ENCODE peak calls at places on chromosome 3, in eight cellular contexts. One of them, this sample, is unnamed.

GRCh38 chr3:14148041-14148985 is 23.5 kb downstream of the TMEM43 start:
- DNase-seq in hypothalamus: no peak
- DNase-seq in neuronal stem cell: no peak
- DNase-seq in mesothelial cell of epicardium: no peak
- DNase-seq in naive B cell: no peak
- DNase-seq in WERI-Rb-1: peak
- DNase-seq in MM.1S: no peak
- DNase-seq in T-helper 17 cell: no peak
- DNase-seq in this sample: no peak

GRCh38 chr3:51099794-51100542 is 285.1 kb upstream of the MANF start:
- DNase-seq in naive B cell: no peak
- DNase-seq in hypothalamus: peak
- DNase-seq in WERI-Rb-1: peak
- DNase-seq in neuronal stem cell: peak
- DNase-seq in T-helper 17 cell: no peak
- DNase-seq in MM.1S: no peak
- DNase-seq in mesothelial cell of epicardium: no peak
- DNase-seq in this sample: peak

GRCh38 chr3:148735597-148735996 is 37.9 kb downstream of the AGTR1 start:
- DNase-seq in hypothalamus: no peak
- DNase-seq in MM.1S: no peak
- DNase-seq in neuronal stem cell: no peak
- DNase-seq in naive B cell: no peak
- DNase-seq in T-helper 17 cell: no peak
- DNase-seq in mesothelial cell of epicardium: no peak
- DNase-seq in WERI-Rb-1: no peak
- DNase-seq in this sample: no peak

GRCh38 chr3:182732232-182733015 is 60.9 kb upstream of the ATP11B start:
- DNase-seq in hypothalamus: no peak
- DNase-seq in T-helper 17 cell: no peak
- DNase-seq in MM.1S: no peak
- DNase-seq in WERI-Rb-1: no peak
- DNase-seq in neuronal stem cell: no peak
- DNase-seq in mesothelial cell of epicardium: no peak
- DNase-seq in naive B cell: no peak
- DNase-seq in this sample: no peak

GRCh38 chr3:148932976-148933375 is 58.4 kb upstream of the GYG1 start:
- DNase-seq in MM.1S: no peak
- DNase-seq in naive B cell: no peak
- DNase-seq in mesothelial cell of epicardium: no peak
- DNase-seq in T-helper 17 cell: no peak
- DNase-seq in neuronal stem cell: no peak
- DNase-seq in WERI-Rb-1: no peak
- DNase-seq in hypothalamus: no peak
- DNase-seq in this sample: no peak

GRCh38 chr3:2978977-2979732 is 131.0 kb downstream of the IL5RA start:
- DNase-seq in hypothalamus: no peak
- DNase-seq in mesothelial cell of epicardium: no peak
- DNase-seq in neuronal stem cell: no peak
- DNase-seq in WERI-Rb-1: no peak
- DNase-seq in naive B cell: no peak
- DNase-seq in MM.1S: peak
- DNase-seq in T-helper 17 cell: no peak
- DNase-seq in this sample: no peak

GRCh38 chr3:128727996-128728395 is 2.0 kb downstream of the RAB7A start:
- DNase-seq in naive B cell: no peak
- DNase-seq in mesothelial cell of epicardium: no peak
- DNase-seq in MM.1S: no peak
- DNase-seq in neuronal stem cell: no peak
- DNase-seq in T-helper 17 cell: no peak
- DNase-seq in WERI-Rb-1: no peak
- DNase-seq in hypothalamus: no peak
- DNase-seq in this sample: peak

GRCh38 chr3:123113889-123114450 is 47.1 kb downstream of the PDIA5 start:
- DNase-seq in MM.1S: no peak
- DNase-seq in mesothelial cell of epicardium: no peak
- DNase-seq in WERI-Rb-1: no peak
- DNase-seq in T-helper 17 cell: no peak
- DNase-seq in neuronal stem cell: no peak
- DNase-seq in hypothalamus: no peak
- DNase-seq in naive B cell: no peak
- DNase-seq in this sample: no peak

GRCh38 chr3:36734742-36735141 is 29.6 kb downstream of the DCLK3 start:
- DNase-seq in MM.1S: no peak
- DNase-seq in WERI-Rb-1: no peak
- DNase-seq in neuronal stem cell: no peak
- DNase-seq in T-helper 17 cell: no peak
- DNase-seq in hypothalamus: no peak
- DNase-seq in naive B cell: no peak
- DNase-seq in mesothelial cell of epicardium: no peak
- DNase-seq in this sample: no peak